ENCODE peak calls at places on chromosomes 16 and 17, in four cellular contexts. One of them, this sample, is unnamed.

GRCh38 chr17:79088997-79089328 is 14.3 kb downstream of the ENGASE start:
- DNase-seq in astrocyte: no peak
- DNase-seq in GM23248: no peak
- DNase-seq in PC-3: no peak
- DNase-seq in this sample: no peak

GRCh38 chr17:70098030-70098429 is 23.0 kb downstream of the KCNJ16 start:
- DNase-seq in astrocyte: no peak
- DNase-seq in GM23248: no peak
- DNase-seq in PC-3: no peak
- DNase-seq in this sample: no peak

GRCh38 chr17:57406981-57407286 is 150.6 kb downstream of the MSI2 start:
- DNase-seq in astrocyte: no peak
- DNase-seq in GM23248: no peak
- DNase-seq in PC-3: no peak
- DNase-seq in this sample: no peak

GRCh38 chr17:4806770-4807533 is at the start of gene PLD2:
- DNase-seq in astrocyte: peak
- DNase-seq in GM23248: peak
- DNase-seq in PC-3: peak
- DNase-seq in this sample: peak

GRCh38 chr17:77502626-77503292 is 362.0 kb downstream of the SEC14L1 start:
- DNase-seq in astrocyte: no peak
- DNase-seq in GM23248: no peak
- DNase-seq in PC-3: no peak
- DNase-seq in this sample: no peak

GRCh38 chr17:34858941-34859562 is 102.2 kb downstream of the CCT6B start:
- DNase-seq in astrocyte: no peak
- DNase-seq in GM23248: peak
- DNase-seq in PC-3: peak
- DNase-seq in this sample: peak

GRCh38 chr16:69522732-69523404 is 42.9 kb upstream of the NFAT5 start:
- DNase-seq in astrocyte: no peak
- DNase-seq in GM23248: no peak
- DNase-seq in PC-3: no peak
- DNase-seq in this sample: no peak

GRCh38 chr17:80633197-80633596 is 88.6 kb downstream of the RPTOR start:
- DNase-seq in astrocyte: no peak
- DNase-seq in GM23248: no peak
- DNase-seq in PC-3: no peak
- DNase-seq in this sample: no peak

GRCh38 chr17:4968166-4968915 is 724 bp upstream of the SPAG7 start:
- DNase-seq in astrocyte: no peak
- DNase-seq in GM23248: peak
- DNase-seq in PC-3: no peak
- DNase-seq in this sample: no peak

GRCh38 chr17:55454906-55455474 is 33.4 kb upstream of the MMD start:
- DNase-seq in astrocyte: peak
- DNase-seq in GM23248: peak
- DNase-seq in PC-3: peak
- DNase-seq in this sample: no peak

GRCh38 chr17:81378941-81379511 is 16.2 kb upstream of the BAHCC1 start:
- DNase-seq in astrocyte: no peak
- DNase-seq in GM23248: no peak
- DNase-seq in PC-3: no peak
- DNase-seq in this sample: no peak

GRCh38 chr17:82970818-82971610 is 108.4 kb upstream of the METRNL start:
- DNase-seq in astrocyte: no peak
- DNase-seq in GM23248: no peak
- DNase-seq in PC-3: no peak
- DNase-seq in this sample: no peak

GRCh38 chr17:62763891-62764600 is 44.1 kb downstream of the MARCHF10 start:
- DNase-seq in astrocyte: no peak
- DNase-seq in GM23248: no peak
- DNase-seq in PC-3: no peak
- DNase-seq in this sample: no peak

GRCh38 chr16:85402910-85403692 is 210.0 kb upstream of the GSE1 start:
- DNase-seq in astrocyte: peak
- DNase-seq in GM23248: no peak
- DNase-seq in PC-3: no peak
- DNase-seq in this sample: peak

GRCh38 chr16:77945126-77945525 is 77.2 kb upstream of the CLEC3A start:
- DNase-seq in astrocyte: peak
- DNase-seq in GM23248: peak
- DNase-seq in PC-3: no peak
- DNase-seq in this sample: no peak

GRCh38 chr17:39599006-39599664 is 8.6 kb downstream of the NEUROD2 start:
- DNase-seq in astrocyte: no peak
- DNase-seq in GM23248: no peak
- DNase-seq in PC-3: no peak
- DNase-seq in this sample: no peak
- TF ChIP-seq EZH2 in astrocyte: peak
- TF ChIP-seq EZH2 in GM23248: peak
- TF ChIP-seq EZH2 in PC-3: peak
- TF ChIP-seq EZH2 in this sample: peak

GRCh38 chr16:87216824-87217205 is 100.4 kb downstream of the C16orf95 start:
- DNase-seq in astrocyte: peak
- DNase-seq in GM23248: no peak
- DNase-seq in PC-3: no peak
- DNase-seq in this sample: peak
- H3K4me3 ChIP-seq in astrocyte: no peak
- H3K4me3 ChIP-seq in GM23248: no peak
- H3K4me3 ChIP-seq in PC-3: no peak
- H3K4me3 ChIP-seq in this sample: peak

GRCh38 chr17:7852919-7853692 is 1.8 kb upstream of the TMEM88 start:
- DNase-seq in astrocyte: no peak
- DNase-seq in GM23248: no peak
- DNase-seq in PC-3: no peak
- DNase-seq in this sample: no peak
- TF ChIP-seq EZH2 in astrocyte: no peak
- TF ChIP-seq EZH2 in GM23248: no peak
- TF ChIP-seq EZH2 in PC-3: no peak
- TF ChIP-seq EZH2 in this sample: no peak

GRCh38 chr17:9977175-9977574 is 72.1 kb upstream of the RCVRN start:
- DNase-seq in astrocyte: no peak
- DNase-seq in GM23248: peak
- DNase-seq in PC-3: no peak
- DNase-seq in this sample: no peak

GRCh38 chr17:9971991-9972390 is 66.9 kb upstream of the RCVRN start:
- DNase-seq in astrocyte: no peak
- DNase-seq in GM23248: peak
- DNase-seq in PC-3: peak
- DNase-seq in this sample: no peak

GRCh38 chr17:9973689-9974459 is 68.8 kb upstream of the RCVRN start:
- DNase-seq in astrocyte: peak
- DNase-seq in GM23248: no peak
- DNase-seq in PC-3: no peak
- DNase-seq in this sample: no peak

GRCh38 chr17:9976283-9977009 is 71.4 kb upstream of the RCVRN start:
- DNase-seq in astrocyte: no peak
- DNase-seq in GM23248: no peak
- DNase-seq in PC-3: no peak
- DNase-seq in this sample: no peak

GRCh38 chr17:9974460-9975381 is 69.7 kb upstream of the RCVRN start:
- DNase-seq in astrocyte: no peak
- DNase-seq in GM23248: no peak
- DNase-seq in PC-3: no peak
- DNase-seq in this sample: no peak
- H3K4me3 ChIP-seq in astrocyte: no peak
- H3K4me3 ChIP-seq in GM23248: no peak
- H3K4me3 ChIP-seq in PC-3: no peak
- H3K4me3 ChIP-seq in this sample: no peak

GRCh38 chr17:39765159-39765558 is 27.4 kb downstream of the GRB7 start:
- DNase-seq in astrocyte: no peak
- DNase-seq in GM23248: no peak
- DNase-seq in PC-3: no peak
- DNase-seq in this sample: no peak
- TF ChIP-seq EZH2 in astrocyte: no peak
- TF ChIP-seq EZH2 in GM23248: no peak
- TF ChIP-seq EZH2 in PC-3: no peak
- TF ChIP-seq EZH2 in this sample: no peak

GRCh38 chr17:7355053-7355452 is at the start of gene TMEM95:
- DNase-seq in astrocyte: no peak
- DNase-seq in GM23248: peak
- DNase-seq in PC-3: no peak
- DNase-seq in this sample: no peak

GRCh38 chr17:7352910-7353635 is 1.1 kb downstream of the KCTD11 start:
- DNase-seq in astrocyte: no peak
- DNase-seq in GM23248: peak
- DNase-seq in PC-3: no peak
- DNase-seq in this sample: no peak

GRCh38 chr17:7354262-7354781 is 634 bp upstream of the TMEM95 start:
- DNase-seq in astrocyte: peak
- DNase-seq in GM23248: peak
- DNase-seq in PC-3: peak
- DNase-seq in this sample: no peak

GRCh38 chr17:7351665-7352558 is at the start of gene KCTD11:
- DNase-seq in astrocyte: peak
- DNase-seq in GM23248: peak
- DNase-seq in PC-3: peak
- DNase-seq in this sample: peak

DNA sequence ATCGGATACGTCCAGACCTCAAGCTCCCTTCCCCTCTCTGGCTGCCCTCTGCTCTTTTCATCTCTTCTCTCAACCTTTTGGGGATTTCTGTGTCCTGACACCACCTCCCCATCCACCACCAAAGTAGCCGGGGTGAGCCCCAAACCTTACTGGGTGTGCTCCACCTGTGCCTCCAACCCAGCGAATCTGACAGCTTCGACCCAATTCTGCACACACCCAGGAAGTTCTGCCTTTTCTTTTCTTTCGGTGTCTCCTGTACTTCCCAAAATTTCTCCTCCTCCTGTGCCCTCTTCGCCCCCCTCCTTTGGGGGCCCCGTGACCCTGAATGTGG is 562 bp downstream of the KCTD11 start:
- DNase-seq in astrocyte: no peak
- DNase-seq in GM23248: no peak
- DNase-seq in PC-3: no peak
- DNase-seq in this sample: no peak
- H3K4me3 ChIP-seq in astrocyte: peak
- H3K4me3 ChIP-seq in GM23248: peak
- H3K4me3 ChIP-seq in PC-3: peak
- H3K4me3 ChIP-seq in this sample: peak

GRCh38 chr17:6178959-6179358 is 108.8 kb downstream of the WSCD1 start:
- DNase-seq in astrocyte: no peak
- DNase-seq in GM23248: no peak
- DNase-seq in PC-3: no peak
- DNase-seq in this sample: peak

GRCh38 chr17:6173653-6174052 is 103.5 kb downstream of the WSCD1 start:
- DNase-seq in astrocyte: no peak
- DNase-seq in GM23248: no peak
- DNase-seq in PC-3: no peak
- DNase-seq in this sample: no peak

GRCh38 chr17:6172642-6173330 is 102.6 kb downstream of the WSCD1 start:
- DNase-seq in astrocyte: no peak
- DNase-seq in GM23248: no peak
- DNase-seq in PC-3: no peak
- DNase-seq in this sample: no peak

DNA sequence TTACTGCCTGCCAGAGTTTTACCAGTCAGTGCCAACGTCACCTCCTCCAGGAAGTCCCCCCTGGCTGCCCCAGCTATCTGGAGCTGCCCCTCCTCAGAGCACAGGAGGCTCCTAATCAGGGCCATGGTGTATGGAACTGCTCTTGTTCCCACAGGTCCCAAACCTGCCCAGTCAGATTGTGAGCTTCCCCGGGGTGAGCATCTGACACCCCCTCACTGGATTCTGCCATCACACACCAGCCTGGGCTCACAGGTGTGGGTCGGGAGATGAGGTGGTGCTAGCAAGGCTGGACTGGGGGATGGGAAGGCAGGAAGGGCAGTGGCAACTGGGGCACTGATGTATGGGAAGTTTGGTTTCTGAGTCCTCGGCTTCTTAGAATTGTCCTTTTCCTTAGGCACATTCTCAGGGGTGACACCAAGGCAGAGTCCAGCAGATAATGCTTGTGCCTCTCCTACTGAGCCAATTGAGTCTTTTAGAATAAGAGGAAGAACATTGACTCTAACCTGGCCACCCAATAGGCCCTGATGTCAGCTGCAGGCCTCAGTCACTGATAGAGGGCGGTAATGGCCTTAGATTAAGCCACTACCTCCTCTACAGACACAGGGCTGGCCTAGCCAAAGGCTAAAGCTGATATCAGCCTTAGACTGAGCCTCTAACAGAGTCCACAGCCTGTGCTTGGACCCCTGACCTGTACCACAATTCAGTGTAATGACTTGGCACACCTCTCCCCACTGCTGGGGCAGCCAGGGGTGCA is 107.9 kb downstream of the WSCD1 start:
- DNase-seq in astrocyte: no peak
- DNase-seq in GM23248: no peak
- DNase-seq in PC-3: peak
- DNase-seq in this sample: no peak
- TF ChIP-seq EZH2 in astrocyte: no peak
- TF ChIP-seq EZH2 in GM23248: no peak
- TF ChIP-seq EZH2 in PC-3: no peak
- TF ChIP-seq EZH2 in this sample: no peak

DNA sequence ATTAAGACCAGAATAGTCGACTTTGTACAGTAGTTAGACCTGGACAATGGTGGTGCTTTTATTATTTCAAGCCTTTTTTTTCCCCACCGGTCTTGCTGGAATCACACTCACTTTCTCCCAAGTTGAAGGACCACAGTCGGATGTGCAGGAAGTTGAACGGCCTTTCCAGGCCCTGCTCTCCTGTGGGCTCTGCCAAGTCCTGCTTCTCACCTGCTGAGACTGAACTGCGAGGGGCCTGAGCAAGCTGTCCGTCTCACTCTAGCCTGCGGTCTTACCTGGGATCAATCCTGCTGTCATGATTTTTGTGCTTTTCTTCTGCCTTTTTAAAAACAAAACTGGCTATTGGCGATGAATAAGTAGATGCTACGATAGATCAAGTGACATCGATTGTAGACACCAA is 1.3 kb downstream of the TLCD3A start:
- DNase-seq in astrocyte: no peak
- DNase-seq in GM23248: no peak
- DNase-seq in PC-3: no peak
- DNase-seq in this sample: no peak
- H3K4me3 ChIP-seq in astrocyte: peak
- H3K4me3 ChIP-seq in GM23248: peak
- H3K4me3 ChIP-seq in PC-3: peak
- H3K4me3 ChIP-seq in this sample: peak

DNA sequence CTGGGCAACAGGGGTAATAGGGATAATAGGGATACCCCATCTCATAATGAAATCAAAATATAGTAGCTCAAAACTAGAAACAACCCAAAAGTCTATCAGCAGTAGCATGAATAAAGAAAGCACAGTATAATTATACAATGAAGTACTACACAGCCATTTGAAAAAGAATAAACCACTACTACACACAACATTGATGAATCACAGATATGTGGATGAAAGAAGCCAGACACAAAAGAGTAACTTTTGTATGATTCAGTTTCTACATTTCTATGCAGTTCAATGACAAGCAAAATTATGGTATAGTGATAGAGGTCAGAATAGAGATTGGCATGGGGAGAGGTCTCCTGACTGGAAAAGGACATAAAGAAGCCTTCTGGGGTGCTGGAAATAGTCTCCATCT is 2.8 kb upstream of the HOXB13 start:
- DNase-seq in astrocyte: no peak
- DNase-seq in GM23248: no peak
- DNase-seq in PC-3: peak
- DNase-seq in this sample: no peak
- TF ChIP-seq EZH2 in astrocyte: no peak
- TF ChIP-seq EZH2 in GM23248: no peak
- TF ChIP-seq EZH2 in PC-3: no peak
- TF ChIP-seq EZH2 in this sample: no peak

This sample was measured in endothelial cell of umbilical vein.